ENCODE peak calls at places on chromosomes 2 and 18, in ten cellular contexts. V is astrocyte; T is WERI-Rb-1; I is activated T-cell treated with anti-CD3 and anti-CD28 coated beads, Interleukin-2, amount 50 U/mL, for 72 hours; F is breast epithelium; K is IMR-90; C is ovary; S is stimulated activated CD4-positive, alpha-beta T cell treated with anti-CD3 and anti-CD28 coated beads, Interleukin-15, amount 100 ng/mL, for 24 hours; W is C1 segment of cervical spinal cord; P is frontal cortex. O is an unnamed sample.

GRCh38 chr2:3285901-3286645 is 91.5 kb downstream of the EIPR1 start:
- DNase-seq in K (no peak), W (no peak), I (no peak), C (peak; percentile 10), T (no peak), S (no peak), V (no peak), F (peak; percentile 55), P (no peak), O (no peak)

GRCh38 chr2:98936133-98936916 is at the start of gene CRACDL:
- DNase-seq in C (peak; percentile 43), F (no peak), K (no peak), I (peak; percentile 29), W (no peak), T (peak; percentile 35), V (no peak), S (peak; percentile 51), P (no peak), O (peak; percentile 79)

GRCh38 chr2:181780159-181781081 is 100.1 kb upstream of the NEUROD1 start:
- DNase-seq in P (peak; percentile 1), T (no peak), F (peak; percentile 47), I (no peak), S (no peak), C (no peak), W (no peak), V (peak; percentile 43), K (peak; percentile 54), O (peak; percentile 78)

GRCh38 chr2:218367415-218368149 is 10.9 kb downstream of the CATIP start:
- DNase-seq in F (peak; percentile 76), K (peak; percentile 32), W (peak; percentile 73), V (peak; percentile 58), P (peak; percentile 71), I (peak; percentile 82), S (peak; percentile 83), C (peak; percentile 89), T (no peak), O (peak; percentile 97)

GRCh38 chr2:239370403-239370802 is 30.4 kb downstream of the HDAC4 start:
- DNase-seq in K (no peak), F (no peak), V (no peak), I (no peak), W (no peak), T (no peak), P (no peak), S (no peak), C (no peak), O (peak; percentile 13)

GRCh38 chr2:66470199-66470598 is 35.3 kb downstream of the MEIS1 start:
- DNase-seq in T (no peak), C (no peak), W (no peak), V (no peak), I (no peak), F (no peak), P (no peak), S (no peak), K (no peak), O (no peak)

GRCh38 chr2:216583157-216583556 is 50.1 kb upstream of the IGFBP2 start:
- DNase-seq in W (no peak), I (no peak), V (peak; percentile 98), F (no peak), C (no peak), K (peak; percentile 99), S (no peak), P (no peak), T (no peak), O (no peak)

GRCh38 chr2:27316655-27317412 is 6.1 kb downstream of the MPV17 start:
- DNase-seq in F (no peak), W (peak; percentile 9), C (no peak), V (no peak), I (no peak), S (no peak), T (no peak), P (peak; percentile 53), K (no peak), O (peak; percentile 4)

GRCh38 chr2:133954636-133955035 is 299.2 kb upstream of the MGAT5 start:
- DNase-seq in I (no peak), F (no peak), P (no peak), V (no peak), W (no peak), S (no peak), K (no peak), T (no peak), C (no peak), O (no peak)

GRCh38 chr2:18651842-18652774 is 62.7 kb upstream of the NT5C1B start:
- DNase-seq in K (peak; percentile 57), I (no peak), S (no peak), C (no peak), P (no peak), T (no peak), V (peak; percentile 65), W (no peak), F (no peak), O (no peak)

GRCh38 chr2:145685323-145686050 is 1165.6 kb upstream of the ZEB2 start:
- DNase-seq in I (no peak), T (no peak), W (no peak), S (no peak), V (peak; percentile 78), P (no peak), F (no peak), K (peak; percentile 6), C (no peak), O (no peak)

GRCh38 chr18:76368976-76369375 is 126.1 kb downstream of the ZNF516 start:
- DNase-seq in P (no peak), S (no peak), C (no peak), I (no peak), W (no peak), F (no peak), K (no peak), V (no peak), T (no peak), O (no peak)

GRCh38 chr18:5824370-5824984 is 70.8 kb downstream of the TMEM200C start:
- DNase-seq in C (no peak), I (no peak), V (no peak), T (no peak), F (no peak), W (no peak), S (no peak), P (no peak), K (no peak), O (no peak)

O was measured in kidney.